ENCODE peak calls at places on chromosomes 4 and X, in five cellular contexts. U, N, R, W and S are unnamed samples.

GRCh38 chrX:50108264-50108663 is 92.5 kb downstream of the AKAP4 start:
- DNase-seq in W (no peak), U (no peak), N (peak), R (no peak), S (no peak)

GRCh38 chrX:118495958-118496762 is 545 bp downstream of the DOCK11 start:
- DNase-seq in R (no peak), U (peak), W (peak), N (peak), S (peak)

GRCh38 chrX:96540111-96540631 is 144.5 kb upstream of the DIAPH2 start:
- DNase-seq in R (no peak), N (no peak), U (no peak), W (no peak), S (no peak)

GRCh38 chr4:78612398-78613005 is 60.9 kb downstream of the ANXA3 start:
- DNase-seq in W (no peak), U (no peak), R (no peak), N (no peak), S (peak)

GRCh38 chr4:185504098-185505047 is 30.9 kb downstream of the PDLIM3 start:
- DNase-seq in R (peak), W (no peak), N (no peak), U (no peak), S (no peak)

GRCh38 chr4:53186714-53187358 is 179.0 kb downstream of the SCFD2 start:
- DNase-seq in R (no peak), U (no peak), N (no peak), W (no peak), S (no peak)

GRCh38 chr4:67568820-67569219 is 10.3 kb downstream of the STAP1 start:
- DNase-seq in R (no peak), U (no peak), W (no peak), N (no peak), S (no peak)

GRCh38 chr4:86498560-86499166 is 95.5 kb upstream of the PTPN13 start:
- DNase-seq in R (peak), N (peak), W (peak), U (no peak), S (peak)

GRCh38 chrX:104172121-104172520 is 5.9 kb downstream of the FAM199X start:
- DNase-seq in R (no peak), W (no peak), N (no peak), U (no peak), S (no peak)

GRCh38 chr4:187128971-187129370 is 405.3 kb upstream of the FAT1 start:
- DNase-seq in N (no peak), R (no peak), W (no peak), U (no peak), S (no peak)

GRCh38 chrX:14673236-14673635 is 143.9 kb downstream of the GLRA2 start:
- DNase-seq in U (no peak), R (no peak), W (no peak), N (no peak), S (no peak)

GRCh38 chr4:1195109-1195671 is 22.8 kb upstream of the SPON2 start:
- DNase-seq in R (no peak), U (no peak), W (no peak), N (no peak), S (peak)

GRCh38 chr4:108683479-108683878 is 33.1 kb downstream of the OSTC start:
- DNase-seq in R (no peak), U (no peak), W (no peak), N (peak), S (peak)

GRCh38 chr4:168200685-168201084 is 108.3 kb downstream of the ANXA10 start:
- DNase-seq in N (no peak), W (no peak), R (no peak), U (no peak), S (no peak)

GRCh38 chrX:1249101-1249887 is 19.3 kb upstream of the CSF2RA start:
- DNase-seq in R (peak), N (peak), W (peak), U (peak), S (peak)

GRCh38 chr4:156838761-156839160 is 132.8 kb downstream of the PDGFC start:
- DNase-seq in R (no peak), U (no peak), W (no peak), N (peak), S (no peak)

GRCh38 chr4:112145326-112145819 is at the start of gene FAM241A:
- DNase-seq in U (peak), R (peak), W (peak), N (peak), S (peak)

GRCh38 chrX:111869639-111870034 is 6.3 kb upstream of the TRPC5OS start:
- DNase-seq in W (peak), R (peak), U (no peak), N (peak), S (peak)

GRCh38 chr4:76377922-76378321 is 43.0 kb downstream of the CCDC158 start:
- DNase-seq in N (peak), R (peak), U (peak), W (peak), S (peak)

GRCh38 chr4:89549907-89550306 is 242.3 kb upstream of the GPRIN3 start:
- DNase-seq in N (no peak), W (no peak), U (no peak), R (no peak), S (no peak)

GRCh38 chr4:123824524-123824923 is 427.9 kb downstream of the SPRY1 start:
- DNase-seq in W (no peak), U (no peak), R (no peak), N (no peak), S (no peak)

GRCh38 chrX:133053854-133054565 is 42.9 kb downstream of the USP26 start:
- DNase-seq in N (peak), W (no peak), U (no peak), R (no peak), S (no peak)